ENCODE peak calls at places on chromosomes 13 and 19, in seven cellular contexts. I, D, S, T, F, Z and U are unnamed samples.

GRCh38 chr13:113777311-113778260 is 18.6 kb downstream of the TMEM255B start:
- DNase-seq in I (peak), D (no peak), S (no peak), T (peak), F (peak), Z (no peak), U (peak)

GRCh38 chr13:29991343-29991742 is 140.9 kb upstream of the UBL3 start:
- DNase-seq in I (no peak), D (no peak), S (no peak), T (peak), F (no peak), Z (no peak), U (no peak)

GRCh38 chr13:44231786-44232516 is 141.7 kb upstream of the SERP2 start:
- DNase-seq in I (no peak), D (peak), S (peak), T (peak), F (peak), Z (no peak), U (no peak)

GRCh38 chr13:65882810-65883209 is 1347.3 kb downstream of the PCDH9 start:
- DNase-seq in I (no peak), D (no peak), S (no peak), T (no peak), F (no peak), Z (no peak), U (no peak)

GRCh38 chr19:35856001-35856400 is 710 bp upstream of the KIRREL2 start:
- DNase-seq in I (peak), D (no peak), S (no peak), T (no peak), F (peak), Z (no peak), U (peak)

GRCh38 chr19:47113446-47114348 is at the start of gene ZC3H4:
- DNase-seq in I (peak), D (peak), S (peak), T (peak), F (peak), Z (peak), U (peak)

GRCh38 chr19:46000497-46001246 is 5.4 kb downstream of the CCDC61 start:
- DNase-seq in I (no peak), D (peak), S (peak), T (no peak), F (peak), Z (no peak), U (peak)

GRCh38 chr19:52734340-52734892 is 428 bp downstream of the ZNF611 start:
- DNase-seq in I (no peak), D (peak), S (peak), T (peak), F (peak), Z (no peak), U (peak)

GRCh38 chr13:31090921-31091624 is 70.6 kb downstream of the HSPH1 start:
- DNase-seq in I (peak), D (no peak), S (peak), T (peak), F (no peak), Z (no peak), U (no peak)

GRCh38 chr13:99086869-99087129 is 108.9 kb upstream of the DOCK9 start:
- DNase-seq in I (no peak), D (no peak), S (peak), T (peak), F (peak), Z (no peak), U (no peak)

GRCh38 chr19:16084067-16084685 is 7.9 kb downstream of the TPM4 start:
- DNase-seq in I (no peak), D (no peak), S (no peak), T (no peak), F (no peak), Z (no peak), U (no peak)

GRCh38 chr13:51125495-51126226 is 14.6 kb upstream of the C13orf42 start:
- DNase-seq in I (no peak), D (peak), S (peak), T (peak), F (peak), Z (no peak), U (peak)

GRCh38 chr19:46602392-46603194 is 1.5 kb downstream of the CALM3 start:
- DNase-seq in I (no peak), D (no peak), S (no peak), T (no peak), F (no peak), Z (no peak), U (no peak)

GRCh38 chr19:58552655-58553054 is 2.2 kb downstream of the CHMP2A start:
- DNase-seq in I (no peak), D (no peak), S (no peak), T (no peak), F (no peak), Z (no peak), U (no peak)

GRCh38 chr19:11942843-11943108 is 17.9 kb downstream of the ZNF700 start:
- DNase-seq in I (no peak), D (no peak), S (no peak), T (no peak), F (no peak), Z (no peak), U (no peak)

GRCh38 chr13:20359335-20359734 is 127.2 kb upstream of the GJB6 start:
- DNase-seq in I (no peak), D (no peak), S (no peak), T (peak), F (no peak), Z (no peak), U (no peak)

GRCh38 chr19:43639507-43640423 is at the start of gene CADM4:
- DNase-seq in I (no peak), D (peak), S (peak), T (no peak), F (peak), Z (no peak), U (peak)

GRCh38 chr13:62706035-62706434 is 1290.4 kb upstream of the PCDH20 start:
- DNase-seq in I (no peak), D (no peak), S (no peak), T (peak), F (no peak), Z (no peak), U (no peak)